ENCODE peak calls at places on chromosome 1, in eight cellular contexts. One of them, this sample, is unnamed.
A peak's percentile ranks its signal among the peaks of the same experiment; 100 is the strongest.

GRCh38 chr1:226310123-226310540 is 1.2 kb upstream of the LIN9 start:
- DNase-seq in hypothalamus: no peak
- DNase-seq in COR-L47: no peak
- DNase-seq in stomach: no peak
- DNase-seq in NCI-H774: no peak
- DNase-seq in HL-60: no peak
- DNase-seq in osteocyte: no peak
- DNase-seq in activated naive CD4-positive, alpha-beta T cell treated with anti-CD3 and anti-CD28 coated beads for 36 hours: no peak
- DNase-seq in this sample: no peak

GRCh38 chr1:13901041-13901440 is 201.1 kb downstream of the PRDM2 start:
- DNase-seq in hypothalamus: no peak
- DNase-seq in COR-L47: peak; percentile 85
- DNase-seq in stomach: no peak
- DNase-seq in NCI-H774: no peak
- DNase-seq in HL-60: no peak
- DNase-seq in osteocyte: no peak
- DNase-seq in activated naive CD4-positive, alpha-beta T cell treated with anti-CD3 and anti-CD28 coated beads for 36 hours: no peak
- DNase-seq in this sample: no peak

GRCh38 chr1:33719771-33720670 is 143.9 kb upstream of the HMGB4 start:
- DNase-seq in hypothalamus: no peak
- DNase-seq in COR-L47: no peak
- DNase-seq in stomach: no peak
- DNase-seq in NCI-H774: no peak
- DNase-seq in HL-60: no peak
- DNase-seq in osteocyte: peak; percentile 51
- DNase-seq in activated naive CD4-positive, alpha-beta T cell treated with anti-CD3 and anti-CD28 coated beads for 36 hours: no peak
- DNase-seq in this sample: peak; percentile 42

GRCh38 chr1:230867903-230868735 is at the start of gene C1orf198:
- DNase-seq in hypothalamus: peak; percentile 78
- DNase-seq in COR-L47: peak; percentile 71
- DNase-seq in stomach: peak; percentile 78
- DNase-seq in NCI-H774: peak; percentile 79
- DNase-seq in HL-60: peak; percentile 28
- DNase-seq in osteocyte: peak; percentile 94
- DNase-seq in activated naive CD4-positive, alpha-beta T cell treated with anti-CD3 and anti-CD28 coated beads for 36 hours: peak; percentile 75
- DNase-seq in this sample: peak; percentile 78

GRCh38 chr1:92502247-92502646 is 15.5 kb upstream of the GFI1 start:
- DNase-seq in hypothalamus: no peak
- DNase-seq in COR-L47: no peak
- DNase-seq in stomach: no peak
- DNase-seq in NCI-H774: no peak
- DNase-seq in HL-60: no peak
- DNase-seq in osteocyte: no peak
- DNase-seq in activated naive CD4-positive, alpha-beta T cell treated with anti-CD3 and anti-CD28 coated beads for 36 hours: no peak
- DNase-seq in this sample: no peak

GRCh38 chr1:115545791-115546733 is 95.7 kb upstream of the VANGL1 start:
- DNase-seq in hypothalamus: no peak
- DNase-seq in COR-L47: no peak
- DNase-seq in stomach: peak; percentile 40
- DNase-seq in NCI-H774: no peak
- DNase-seq in HL-60: no peak
- DNase-seq in osteocyte: peak; percentile 89
- DNase-seq in activated naive CD4-positive, alpha-beta T cell treated with anti-CD3 and anti-CD28 coated beads for 36 hours: peak; percentile 12
- DNase-seq in this sample: peak; percentile 30

GRCh38 chr1:153882296-153882912 is 40.4 kb downstream of the GATAD2B start:
- DNase-seq in hypothalamus: no peak
- DNase-seq in COR-L47: no peak
- DNase-seq in stomach: no peak
- DNase-seq in NCI-H774: no peak
- DNase-seq in HL-60: no peak
- DNase-seq in osteocyte: no peak
- DNase-seq in activated naive CD4-positive, alpha-beta T cell treated with anti-CD3 and anti-CD28 coated beads for 36 hours: no peak
- DNase-seq in this sample: no peak

GRCh38 chr1:79190074-79190473 is 183.5 kb upstream of the ADGRL4 start:
- DNase-seq in hypothalamus: no peak
- DNase-seq in COR-L47: no peak
- DNase-seq in stomach: no peak
- DNase-seq in NCI-H774: no peak
- DNase-seq in HL-60: no peak
- DNase-seq in osteocyte: no peak
- DNase-seq in activated naive CD4-positive, alpha-beta T cell treated with anti-CD3 and anti-CD28 coated beads for 36 hours: no peak
- DNase-seq in this sample: no peak

GRCh38 chr1:202858306-202858705 is 30.6 kb downstream of the RABIF start:
- DNase-seq in hypothalamus: no peak
- DNase-seq in COR-L47: no peak
- DNase-seq in stomach: peak; percentile 30
- DNase-seq in NCI-H774: no peak
- DNase-seq in HL-60: peak; percentile 76
- DNase-seq in osteocyte: no peak
- DNase-seq in activated naive CD4-positive, alpha-beta T cell treated with anti-CD3 and anti-CD28 coated beads for 36 hours: no peak
- DNase-seq in this sample: no peak

GRCh38 chr1:49351744-49352143 is 575.1 kb upstream of the BEND5 start:
- DNase-seq in hypothalamus: no peak
- DNase-seq in COR-L47: no peak
- DNase-seq in stomach: no peak
- DNase-seq in NCI-H774: no peak
- DNase-seq in HL-60: no peak
- DNase-seq in osteocyte: no peak
- DNase-seq in activated naive CD4-positive, alpha-beta T cell treated with anti-CD3 and anti-CD28 coated beads for 36 hours: no peak
- DNase-seq in this sample: no peak